ENCODE peak calls at places on chromosomes 4 and X, in eight cellular contexts. One of them, this sample, is unnamed.

GRCh38 chr4:158807696-158808095 is 38.9 kb downstream of the FNIP2 start:
- DNase-seq in anterior cingulate cortex: no peak
- DNase-seq in activated CD8-positive, alpha-beta memory T cell treated with anti-CD3 and anti-CD28 coated beads for 1 hour: no peak
- DNase-seq in RCC 7860: no peak
- DNase-seq in substantia nigra: no peak
- DNase-seq in uterus: no peak
- DNase-seq in CD4-positive, alpha-beta T cell: no peak
- DNase-seq in T-helper 2 cell: no peak
- DNase-seq in this sample: no peak

GRCh38 chr4:26330186-26330787 is 9.5 kb downstream of the RBPJ start:
- DNase-seq in CD4-positive, alpha-beta T cell: no peak
- DNase-seq in activated CD8-positive, alpha-beta memory T cell treated with anti-CD3 and anti-CD28 coated beads for 1 hour: no peak
- DNase-seq in RCC 7860: peak; percentile 56
- DNase-seq in uterus: no peak
- DNase-seq in substantia nigra: peak; percentile 55
- DNase-seq in T-helper 2 cell: peak; percentile 22
- DNase-seq in anterior cingulate cortex: no peak
- DNase-seq in this sample: no peak

GRCh38 chr4:15659768-15660394 is 4.7 kb upstream of the FBXL5 start:
- DNase-seq in activated CD8-positive, alpha-beta memory T cell treated with anti-CD3 and anti-CD28 coated beads for 1 hour: no peak
- DNase-seq in RCC 7860: no peak
- DNase-seq in substantia nigra: no peak
- DNase-seq in anterior cingulate cortex: no peak
- DNase-seq in uterus: no peak
- DNase-seq in T-helper 2 cell: no peak
- DNase-seq in CD4-positive, alpha-beta T cell: no peak
- DNase-seq in this sample: no peak

GRCh38 chr4:48162162-48162561 is 28.1 kb upstream of the TXK start:
- DNase-seq in uterus: no peak
- DNase-seq in substantia nigra: no peak
- DNase-seq in RCC 7860: peak; percentile 62
- DNase-seq in CD4-positive, alpha-beta T cell: no peak
- DNase-seq in anterior cingulate cortex: no peak
- DNase-seq in T-helper 2 cell: no peak
- DNase-seq in activated CD8-positive, alpha-beta memory T cell treated with anti-CD3 and anti-CD28 coated beads for 1 hour: no peak
- DNase-seq in this sample: no peak

GRCh38 chr4:67922697-67923096 is 38.9 kb upstream of the TMPRSS11D start:
- DNase-seq in CD4-positive, alpha-beta T cell: no peak
- DNase-seq in RCC 7860: peak; percentile 8
- DNase-seq in activated CD8-positive, alpha-beta memory T cell treated with anti-CD3 and anti-CD28 coated beads for 1 hour: no peak
- DNase-seq in uterus: no peak
- DNase-seq in T-helper 2 cell: no peak
- DNase-seq in substantia nigra: no peak
- DNase-seq in anterior cingulate cortex: no peak
- DNase-seq in this sample: no peak

GRCh38 chr4:177964061-177964460 is 521.8 kb upstream of the AGA start:
- DNase-seq in CD4-positive, alpha-beta T cell: no peak
- DNase-seq in T-helper 2 cell: no peak
- DNase-seq in activated CD8-positive, alpha-beta memory T cell treated with anti-CD3 and anti-CD28 coated beads for 1 hour: no peak
- DNase-seq in RCC 7860: peak; percentile 56
- DNase-seq in substantia nigra: no peak
- DNase-seq in uterus: no peak
- DNase-seq in anterior cingulate cortex: no peak
- DNase-seq in this sample: no peak

GRCh38 chr4:73917081-73917501 is 47.9 kb downstream of the CXCL1 start:
- DNase-seq in substantia nigra: no peak
- DNase-seq in RCC 7860: peak; percentile 87
- DNase-seq in uterus: no peak
- DNase-seq in activated CD8-positive, alpha-beta memory T cell treated with anti-CD3 and anti-CD28 coated beads for 1 hour: no peak
- DNase-seq in CD4-positive, alpha-beta T cell: no peak
- DNase-seq in anterior cingulate cortex: no peak
- DNase-seq in T-helper 2 cell: no peak
- DNase-seq in this sample: no peak

GRCh38 chr4:46975841-46976551 is 17.4 kb downstream of the GABRA4 start:
- DNase-seq in anterior cingulate cortex: no peak
- DNase-seq in RCC 7860: no peak
- DNase-seq in uterus: no peak
- DNase-seq in substantia nigra: no peak
- DNase-seq in CD4-positive, alpha-beta T cell: no peak
- DNase-seq in activated CD8-positive, alpha-beta memory T cell treated with anti-CD3 and anti-CD28 coated beads for 1 hour: no peak
- DNase-seq in T-helper 2 cell: no peak
- DNase-seq in this sample: no peak

GRCh38 chr4:151296227-151296626 is 19.3 kb downstream of the PRSS48 start:
- DNase-seq in substantia nigra: no peak
- DNase-seq in CD4-positive, alpha-beta T cell: no peak
- DNase-seq in T-helper 2 cell: no peak
- DNase-seq in anterior cingulate cortex: no peak
- DNase-seq in activated CD8-positive, alpha-beta memory T cell treated with anti-CD3 and anti-CD28 coated beads for 1 hour: no peak
- DNase-seq in uterus: no peak
- DNase-seq in RCC 7860: no peak
- DNase-seq in this sample: no peak

GRCh38 chr4:112138538-112138937 is 6.7 kb upstream of the FAM241A start:
- DNase-seq in substantia nigra: no peak
- DNase-seq in T-helper 2 cell: no peak
- DNase-seq in CD4-positive, alpha-beta T cell: no peak
- DNase-seq in anterior cingulate cortex: no peak
- DNase-seq in uterus: no peak
- DNase-seq in activated CD8-positive, alpha-beta memory T cell treated with anti-CD3 and anti-CD28 coated beads for 1 hour: no peak
- DNase-seq in RCC 7860: no peak
- DNase-seq in this sample: no peak

GRCh38 chr4:174388744-174389143 is 105.0 kb downstream of the CEP44 start:
- DNase-seq in uterus: no peak
- DNase-seq in RCC 7860: no peak
- DNase-seq in substantia nigra: no peak
- DNase-seq in T-helper 2 cell: no peak
- DNase-seq in anterior cingulate cortex: no peak
- DNase-seq in CD4-positive, alpha-beta T cell: no peak
- DNase-seq in activated CD8-positive, alpha-beta memory T cell treated with anti-CD3 and anti-CD28 coated beads for 1 hour: no peak
- DNase-seq in this sample: no peak

GRCh38 chrX:19889582-19890342 is 2.4 kb upstream of the SH3KBP1 start:
- DNase-seq in T-helper 2 cell: peak; percentile 23
- DNase-seq in activated CD8-positive, alpha-beta memory T cell treated with anti-CD3 and anti-CD28 coated beads for 1 hour: no peak
- DNase-seq in CD4-positive, alpha-beta T cell: peak; percentile 28
- DNase-seq in anterior cingulate cortex: no peak
- DNase-seq in RCC 7860: peak; percentile 80
- DNase-seq in substantia nigra: no peak
- DNase-seq in uterus: peak; percentile 40
- DNase-seq in this sample: no peak

GRCh38 chr4:159280442-159281172 is 177.7 kb downstream of the RAPGEF2 start:
- DNase-seq in anterior cingulate cortex: no peak
- DNase-seq in activated CD8-positive, alpha-beta memory T cell treated with anti-CD3 and anti-CD28 coated beads for 1 hour: no peak
- DNase-seq in T-helper 2 cell: no peak
- DNase-seq in CD4-positive, alpha-beta T cell: no peak
- DNase-seq in substantia nigra: no peak
- DNase-seq in RCC 7860: peak; percentile 11
- DNase-seq in uterus: no peak
- DNase-seq in this sample: no peak

GRCh38 chrX:56564182-56564885 is 907 bp downstream of the UBQLN2 start:
- DNase-seq in CD4-positive, alpha-beta T cell: no peak
- DNase-seq in substantia nigra: peak; percentile 50
- DNase-seq in RCC 7860: peak; percentile 18
- DNase-seq in activated CD8-positive, alpha-beta memory T cell treated with anti-CD3 and anti-CD28 coated beads for 1 hour: no peak
- DNase-seq in uterus: no peak
- DNase-seq in anterior cingulate cortex: no peak
- DNase-seq in T-helper 2 cell: no peak
- DNase-seq in this sample: peak; percentile 49

GRCh38 chr4:38078590-38079381 is 118.6 kb downstream of the PTTG2 start:
- DNase-seq in CD4-positive, alpha-beta T cell: no peak
- DNase-seq in activated CD8-positive, alpha-beta memory T cell treated with anti-CD3 and anti-CD28 coated beads for 1 hour: no peak
- DNase-seq in anterior cingulate cortex: no peak
- DNase-seq in substantia nigra: no peak
- DNase-seq in RCC 7860: no peak
- DNase-seq in uterus: no peak
- DNase-seq in T-helper 2 cell: no peak
- DNase-seq in this sample: no peak

GRCh38 chrX:42615161-42615563 is 162.8 kb downstream of the PPP1R2C start:
- DNase-seq in substantia nigra: no peak
- DNase-seq in uterus: no peak
- DNase-seq in RCC 7860: no peak
- DNase-seq in CD4-positive, alpha-beta T cell: no peak
- DNase-seq in T-helper 2 cell: no peak
- DNase-seq in anterior cingulate cortex: no peak
- DNase-seq in activated CD8-positive, alpha-beta memory T cell treated with anti-CD3 and anti-CD28 coated beads for 1 hour: no peak
- DNase-seq in this sample: no peak

GRCh38 chrX:10749113-10749512 is 128.7 kb upstream of the MID1 start:
- DNase-seq in activated CD8-positive, alpha-beta memory T cell treated with anti-CD3 and anti-CD28 coated beads for 1 hour: no peak
- DNase-seq in anterior cingulate cortex: no peak
- DNase-seq in substantia nigra: no peak
- DNase-seq in CD4-positive, alpha-beta T cell: no peak
- DNase-seq in RCC 7860: no peak
- DNase-seq in T-helper 2 cell: no peak
- DNase-seq in uterus: no peak
- DNase-seq in this sample: no peak

GRCh38 chr4:168852387-168852786 is 157.7 kb downstream of the CBR4 start:
- DNase-seq in RCC 7860: no peak
- DNase-seq in CD4-positive, alpha-beta T cell: no peak
- DNase-seq in substantia nigra: no peak
- DNase-seq in anterior cingulate cortex: no peak
- DNase-seq in activated CD8-positive, alpha-beta memory T cell treated with anti-CD3 and anti-CD28 coated beads for 1 hour: no peak
- DNase-seq in T-helper 2 cell: no peak
- DNase-seq in uterus: no peak
- DNase-seq in this sample: no peak

GRCh38 chr4:173281001-173281400 is 53.2 kb downstream of the HMGB2 start:
- DNase-seq in CD4-positive, alpha-beta T cell: no peak
- DNase-seq in uterus: no peak
- DNase-seq in RCC 7860: no peak
- DNase-seq in T-helper 2 cell: no peak
- DNase-seq in anterior cingulate cortex: no peak
- DNase-seq in substantia nigra: no peak
- DNase-seq in activated CD8-positive, alpha-beta memory T cell treated with anti-CD3 and anti-CD28 coated beads for 1 hour: no peak
- DNase-seq in this sample: no peak

GRCh38 chr4:94171616-94172015 is 36.0 kb upstream of the SMARCAD1 start:
- DNase-seq in substantia nigra: no peak
- DNase-seq in uterus: no peak
- DNase-seq in anterior cingulate cortex: no peak
- DNase-seq in CD4-positive, alpha-beta T cell: no peak
- DNase-seq in RCC 7860: no peak
- DNase-seq in T-helper 2 cell: no peak
- DNase-seq in activated CD8-positive, alpha-beta memory T cell treated with anti-CD3 and anti-CD28 coated beads for 1 hour: no peak
- DNase-seq in this sample: no peak

GRCh38 chr4:100314057-100314456 is 123.8 kb upstream of the DDIT4L start:
- DNase-seq in RCC 7860: no peak
- DNase-seq in T-helper 2 cell: no peak
- DNase-seq in CD4-positive, alpha-beta T cell: no peak
- DNase-seq in activated CD8-positive, alpha-beta memory T cell treated with anti-CD3 and anti-CD28 coated beads for 1 hour: no peak
- DNase-seq in anterior cingulate cortex: no peak
- DNase-seq in uterus: no peak
- DNase-seq in substantia nigra: no peak
- DNase-seq in this sample: no peak

GRCh38 chr4:26248647-26249046 is 72.2 kb upstream of the RBPJ start:
- DNase-seq in T-helper 2 cell: no peak
- DNase-seq in uterus: peak; percentile 52
- DNase-seq in substantia nigra: no peak
- DNase-seq in CD4-positive, alpha-beta T cell: no peak
- DNase-seq in activated CD8-positive, alpha-beta memory T cell treated with anti-CD3 and anti-CD28 coated beads for 1 hour: no peak
- DNase-seq in RCC 7860: no peak
- DNase-seq in anterior cingulate cortex: no peak
- DNase-seq in this sample: no peak

GRCh38 chr4:161457311-161457710 is 706.5 kb downstream of the FSTL5 start:
- DNase-seq in anterior cingulate cortex: no peak
- DNase-seq in activated CD8-positive, alpha-beta memory T cell treated with anti-CD3 and anti-CD28 coated beads for 1 hour: no peak
- DNase-seq in uterus: no peak
- DNase-seq in RCC 7860: no peak
- DNase-seq in CD4-positive, alpha-beta T cell: no peak
- DNase-seq in substantia nigra: no peak
- DNase-seq in T-helper 2 cell: no peak
- DNase-seq in this sample: no peak

GRCh38 chr4:73477176-73477575 is 4.4 kb upstream of the AFM start:
- DNase-seq in anterior cingulate cortex: no peak
- DNase-seq in RCC 7860: no peak
- DNase-seq in activated CD8-positive, alpha-beta memory T cell treated with anti-CD3 and anti-CD28 coated beads for 1 hour: no peak
- DNase-seq in substantia nigra: no peak
- DNase-seq in T-helper 2 cell: no peak
- DNase-seq in CD4-positive, alpha-beta T cell: no peak
- DNase-seq in uterus: no peak
- DNase-seq in this sample: no peak